ENCODE peak calls at places on chromosome 7, in ten cellular contexts. E, P, R, O, K, D, T, F, I and G are unnamed samples.
A peak's percentile ranks its signal among the peaks of the same experiment; 100 is the strongest.

GRCh38 chr7:47941136-47941844 is 7.0 kb downstream of the PKD1L1 start:
- DNase-seq in E (no peak), P (no peak), R (no peak), O (peak; percentile 70), K (peak; percentile 93), D (no peak), T (no peak), F (no peak), I (no peak), G (no peak)

GRCh38 chr7:18165176-18165575 is 137.5 kb upstream of the PRPS1L1 start:
- DNase-seq in E (no peak), P (no peak), R (no peak), O (no peak), K (no peak), D (no peak), T (no peak), F (no peak), I (no peak), G (no peak)

GRCh38 chr7:75776295-75776971 is 4.4 kb upstream of the CCL26 start:
- DNase-seq in E (no peak), P (peak; percentile 67), R (no peak), O (no peak), K (peak; percentile 92), D (no peak), T (no peak), F (no peak), I (no peak), G (no peak)

GRCh38 chr7:151129141-151129835 is 38.2 kb downstream of the GBX1 start:
- DNase-seq in E (no peak), P (no peak), R (no peak), O (no peak), K (no peak), D (no peak), T (no peak), F (no peak), I (no peak), G (no peak)

GRCh38 chr7:73827568-73828106 is 3.2 kb upstream of the CLDN4 start:
- DNase-seq in E (peak; percentile 87), P (peak; percentile 78), R (no peak), O (no peak), K (no peak), D (no peak), T (no peak), F (peak; percentile 96), I (no peak), G (peak; percentile 79)

GRCh38 chr7:40014376-40014775 is 64.3 kb downstream of the CDK13 start:
- DNase-seq in E (no peak), P (no peak), R (no peak), O (no peak), K (no peak), D (no peak), T (no peak), F (no peak), I (no peak), G (no peak)

GRCh38 chr7:156657681-156658080 is 17.1 kb downstream of the RNF32 start:
- DNase-seq in E (no peak), P (no peak), R (no peak), O (no peak), K (no peak), D (no peak), T (no peak), F (no peak), I (no peak), G (no peak)

GRCh38 chr7:95327356-95327755 is 3.0 kb upstream of the PON1 start:
- DNase-seq in E (no peak), P (no peak), R (no peak), O (no peak), K (peak; percentile 7), D (no peak), T (no peak), F (no peak), I (no peak), G (no peak)

GRCh38 chr7:3591944-3592343 is 290.9 kb downstream of the SDK1 start:
- DNase-seq in E (no peak), P (no peak), R (no peak), O (no peak), K (no peak), D (no peak), T (no peak), F (no peak), I (no peak), G (no peak)

GRCh38 chr7:2520131-2520807 is 695 bp downstream of the LFNG start:
- DNase-seq in E (no peak), P (no peak), R (no peak), O (peak; percentile 90), K (peak; percentile 60), D (no peak), T (no peak), F (peak; percentile 68), I (no peak), G (peak; percentile 61)

GRCh38 chr7:104040666-104041065 is 51.2 kb upstream of the RELN start:
- DNase-seq in E (no peak), P (no peak), R (no peak), O (no peak), K (no peak), D (no peak), T (no peak), F (no peak), I (no peak), G (no peak)

DNA sequence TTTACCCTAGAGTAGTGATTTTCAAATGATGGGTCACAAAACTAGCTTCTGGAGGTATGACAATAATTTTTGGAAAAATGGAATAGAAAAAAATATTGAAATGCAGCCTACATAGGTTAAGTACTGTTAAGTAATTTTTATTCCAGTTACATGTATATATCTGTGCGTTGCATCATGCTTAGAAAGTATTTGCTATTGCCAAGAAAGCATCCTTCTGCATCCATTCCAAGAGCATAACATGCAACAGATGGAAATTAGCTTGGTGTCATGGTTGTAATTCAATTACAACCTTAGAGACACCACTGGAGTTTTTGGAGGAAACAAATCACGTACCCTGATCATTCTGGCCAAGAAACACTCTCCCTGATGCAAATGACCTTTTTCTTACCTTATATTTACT is 1.7 kb downstream of the AKR1B1 start:
- DNase-seq in E (no peak), P (no peak), R (no peak), O (no peak), K (no peak), D (no peak), T (no peak), F (no peak), I (no peak), G (no peak)
- H3K4me1 ChIP-seq in E (peaks cover 16% of the 10 kb centered on the region), P (peaks cover 6% of the 10 kb centered on the region), R (peaks cover 12% of the 10 kb centered on the region), O (peaks cover 17% of the 10 kb centered on the region), K (peaks cover 26% of the 10 kb centered on the region), D (peaks cover 48% of the 10 kb centered on the region), T (peaks cover 60% of the 10 kb centered on the region), F (peaks cover 12% of the 10 kb centered on the region), I (peaks cover 25% of the 10 kb centered on the region), G (no peaks in the 10 kb centered on the region)

DNA sequence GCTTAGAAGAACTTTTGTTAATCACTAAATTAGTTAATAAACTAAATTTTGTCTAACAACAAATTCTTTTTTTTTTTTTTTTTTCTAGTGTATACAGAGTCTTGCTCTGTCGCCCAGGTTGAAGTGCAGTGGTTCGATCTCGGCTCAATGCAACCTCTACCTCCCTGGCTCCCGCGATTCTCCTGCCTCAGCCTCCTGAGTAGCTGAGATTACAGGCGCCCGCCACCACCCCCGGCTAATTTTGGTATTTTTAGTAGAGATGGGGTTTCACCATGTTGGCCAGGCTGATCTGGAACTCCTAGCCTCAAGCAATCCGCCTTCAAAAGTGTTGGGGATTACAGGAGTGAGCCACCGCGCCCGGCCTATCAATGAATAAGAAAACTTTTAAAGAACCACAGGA is 1.1 kb upstream of the IQUB start:
- DNase-seq in E (no peak), P (no peak), R (no peak), O (peak; percentile 82), K (no peak), D (no peak), T (no peak), F (no peak), I (no peak), G (peak; percentile 51)
- H3K4me3 ChIP-seq in E (peak overlapping the region; percentile 6), P (peak overlapping the region; percentile 76), R (peak overlapping the region; percentile 62), O (no peak overlapping the region), K (peak overlapping the region; percentile 63), D (peak overlapping the region; percentile 63), T (peak overlapping the region; percentile 78), F (no peak overlapping the region), I (peak overlapping the region; percentile 69), G (no peak overlapping the region)

DNA sequence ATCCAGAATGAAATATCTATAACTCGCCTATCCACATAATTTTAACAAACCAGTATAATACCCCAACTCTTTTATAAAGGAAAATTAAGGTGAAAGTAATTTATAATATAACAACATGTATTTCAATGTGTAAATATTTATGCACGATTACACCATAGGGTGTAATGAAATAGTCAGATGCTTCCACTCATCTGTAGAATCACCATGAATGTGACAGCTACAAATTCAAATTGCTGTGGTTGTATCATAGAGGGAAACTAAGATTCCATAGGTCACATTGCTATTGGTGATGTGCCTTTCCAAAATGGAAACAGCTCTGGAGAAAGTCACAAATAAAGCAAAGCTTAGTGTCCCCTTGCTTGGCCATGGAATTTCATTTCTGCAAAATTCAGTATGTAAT is 95.7 kb downstream of the CPED1 start:
- DNase-seq in E (no peak), P (no peak), R (no peak), O (no peak), K (peak; percentile 48), D (no peak), T (no peak), F (no peak), I (no peak), G (no peak)
- H3K27me3 ChIP-seq in E (no peaks in the 10 kb centered on the region), P (no peaks in the 10 kb centered on the region), R (no peaks in the 10 kb centered on the region), O (no peaks in the 10 kb centered on the region), K (no peaks in the 10 kb centered on the region), D (no peaks in the 10 kb centered on the region), T (no peaks in the 10 kb centered on the region), F (no peaks in the 10 kb centered on the region), I (no peaks in the 10 kb centered on the region), G (no peaks in the 10 kb centered on the region)

GRCh38 chr7:1110358-1110757 is 22.4 kb downstream of the GPER1 start:
- DNase-seq in E (no peak), P (no peak), R (no peak), O (peak; percentile 47), K (no peak), D (peak; percentile 50), T (no peak), F (no peak), I (no peak), G (peak; percentile 69)

GRCh38 chr7:1112625-1113547 is 25.0 kb downstream of the GPER1 start:
- DNase-seq in E (no peak), P (no peak), R (no peak), O (peak; percentile 51), K (no peak), D (peak; percentile 36), T (peak; percentile 7), F (no peak), I (no peak), G (no peak)

GRCh38 chr7:1109581-1110310 is 21.8 kb downstream of the GPER1 start:
- DNase-seq in E (no peak), P (no peak), R (no peak), O (peak; percentile 49), K (no peak), D (peak; percentile 28), T (peak; percentile 8), F (no peak), I (no peak), G (no peak)

GRCh38 chr7:1112109-1112508 is 24.2 kb downstream of the GPER1 start:
- DNase-seq in E (no peak), P (no peak), R (no peak), O (peak; percentile 66), K (no peak), D (peak; percentile 12), T (peak; percentile 15), F (no peak), I (no peak), G (peak; percentile 68)

DNA sequence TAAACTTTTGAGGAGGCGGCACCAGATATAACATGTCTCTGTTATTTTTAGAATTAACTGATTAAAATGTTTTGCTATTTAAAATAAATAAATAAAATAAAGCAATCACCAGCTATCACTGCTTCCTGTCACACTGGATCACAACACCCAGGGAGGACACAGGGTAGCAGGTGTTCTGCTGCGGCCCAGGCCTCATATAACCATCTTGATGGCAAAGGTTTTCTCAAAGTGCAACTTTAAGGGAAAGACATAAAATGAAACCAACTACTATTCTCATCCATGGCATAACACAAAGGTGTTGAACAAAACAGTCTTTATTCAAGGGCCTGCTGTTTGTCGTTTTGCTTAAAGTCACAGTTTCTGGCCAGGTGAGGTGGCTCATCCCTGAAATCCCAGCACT is 23.2 kb downstream of the GPER1 start:
- DNase-seq in E (no peak), P (no peak), R (no peak), O (no peak), K (no peak), D (no peak), T (peak; percentile 5), F (no peak), I (no peak), G (peak; percentile 13)
- H3K4me1 ChIP-seq in E (no peaks in the 10 kb centered on the region), P (no peaks in the 10 kb centered on the region), R (no peaks in the 10 kb centered on the region), O (no peaks in the 10 kb centered on the region), K (no peaks in the 10 kb centered on the region), D (peaks cover 7% of the 10 kb centered on the region), T (peaks cover 20% of the 10 kb centered on the region), F (no peaks in the 10 kb centered on the region), I (peaks cover 4% of the 10 kb centered on the region), G (no peaks in the 10 kb centered on the region)